ENCODE peak calls at places on chromosome 1, in seven cellular contexts. One of them, this sample, is unnamed.

GRCh38 chr1:200510228-200510623 is 100.4 kb upstream of the ZNF281 start:
- DNase-seq in T-helper 2 cell: no peak
- DNase-seq in GM03348: peak
- DNase-seq in stimulated activated CD4-positive, alpha-beta T cell treated with anti-CD3 and anti-CD28 coated beads, Interleukin-15, amount 100 ng/mL, for 1 hour: peak
- DNase-seq in GM23338: peak
- DNase-seq in dorsolateral prefrontal cortex: peak
- DNase-seq in anterior cingulate cortex: peak
- DNase-seq in this sample: peak

GRCh38 chr1:56509713-56510641 is 69.4 kb downstream of the PLPP3 start:
- DNase-seq in T-helper 2 cell: no peak
- DNase-seq in GM03348: no peak
- DNase-seq in stimulated activated CD4-positive, alpha-beta T cell treated with anti-CD3 and anti-CD28 coated beads, Interleukin-15, amount 100 ng/mL, for 1 hour: no peak
- DNase-seq in GM23338: peak
- DNase-seq in dorsolateral prefrontal cortex: no peak
- DNase-seq in anterior cingulate cortex: no peak
- DNase-seq in this sample: no peak

GRCh38 chr1:231036416-231036815 is 3.6 kb downstream of the FAM89A start:
- DNase-seq in T-helper 2 cell: no peak
- DNase-seq in GM03348: no peak
- DNase-seq in stimulated activated CD4-positive, alpha-beta T cell treated with anti-CD3 and anti-CD28 coated beads, Interleukin-15, amount 100 ng/mL, for 1 hour: no peak
- DNase-seq in GM23338: no peak
- DNase-seq in dorsolateral prefrontal cortex: no peak
- DNase-seq in anterior cingulate cortex: no peak
- DNase-seq in this sample: no peak

GRCh38 chr1:62884156-62884740 is 100.3 kb downstream of the ATG4C start:
- DNase-seq in T-helper 2 cell: no peak
- DNase-seq in GM03348: no peak
- DNase-seq in stimulated activated CD4-positive, alpha-beta T cell treated with anti-CD3 and anti-CD28 coated beads, Interleukin-15, amount 100 ng/mL, for 1 hour: no peak
- DNase-seq in GM23338: no peak
- DNase-seq in dorsolateral prefrontal cortex: no peak
- DNase-seq in anterior cingulate cortex: no peak
- DNase-seq in this sample: no peak

GRCh38 chr1:28756846-28757245 is 20.1 kb downstream of the YTHDF2 start:
- DNase-seq in T-helper 2 cell: no peak
- DNase-seq in GM03348: no peak
- DNase-seq in stimulated activated CD4-positive, alpha-beta T cell treated with anti-CD3 and anti-CD28 coated beads, Interleukin-15, amount 100 ng/mL, for 1 hour: no peak
- DNase-seq in GM23338: peak
- DNase-seq in dorsolateral prefrontal cortex: peak
- DNase-seq in anterior cingulate cortex: no peak
- DNase-seq in this sample: no peak

GRCh38 chr1:201262963-201263608 is 20.2 kb upstream of the PKP1 start:
- DNase-seq in T-helper 2 cell: no peak
- DNase-seq in GM03348: no peak
- DNase-seq in stimulated activated CD4-positive, alpha-beta T cell treated with anti-CD3 and anti-CD28 coated beads, Interleukin-15, amount 100 ng/mL, for 1 hour: no peak
- DNase-seq in GM23338: no peak
- DNase-seq in dorsolateral prefrontal cortex: no peak
- DNase-seq in anterior cingulate cortex: no peak
- DNase-seq in this sample: no peak

GRCh38 chr1:153389978-153390879 is 644 bp downstream of the S100A8 start:
- DNase-seq in T-helper 2 cell: no peak
- DNase-seq in GM03348: no peak
- DNase-seq in stimulated activated CD4-positive, alpha-beta T cell treated with anti-CD3 and anti-CD28 coated beads, Interleukin-15, amount 100 ng/mL, for 1 hour: no peak
- DNase-seq in GM23338: no peak
- DNase-seq in dorsolateral prefrontal cortex: no peak
- DNase-seq in anterior cingulate cortex: no peak
- DNase-seq in this sample: no peak

GRCh38 chr1:233143266-233143665 is 152.3 kb downstream of the PCNX2 start:
- DNase-seq in T-helper 2 cell: no peak
- DNase-seq in GM03348: no peak
- DNase-seq in stimulated activated CD4-positive, alpha-beta T cell treated with anti-CD3 and anti-CD28 coated beads, Interleukin-15, amount 100 ng/mL, for 1 hour: no peak
- DNase-seq in GM23338: no peak
- DNase-seq in dorsolateral prefrontal cortex: no peak
- DNase-seq in anterior cingulate cortex: no peak
- DNase-seq in this sample: no peak

GRCh38 chr1:19074902-19075721 is 118.6 kb upstream of the IFFO2 start:
- DNase-seq in T-helper 2 cell: no peak
- DNase-seq in GM03348: no peak
- DNase-seq in stimulated activated CD4-positive, alpha-beta T cell treated with anti-CD3 and anti-CD28 coated beads, Interleukin-15, amount 100 ng/mL, for 1 hour: no peak
- DNase-seq in GM23338: no peak
- DNase-seq in dorsolateral prefrontal cortex: no peak
- DNase-seq in anterior cingulate cortex: no peak
- DNase-seq in this sample: no peak

GRCh38 chr1:24443241-24443656 is 27.6 kb downstream of the NIPAL3 start:
- DNase-seq in T-helper 2 cell: no peak
- DNase-seq in GM03348: peak
- DNase-seq in stimulated activated CD4-positive, alpha-beta T cell treated with anti-CD3 and anti-CD28 coated beads, Interleukin-15, amount 100 ng/mL, for 1 hour: no peak
- DNase-seq in GM23338: peak
- DNase-seq in dorsolateral prefrontal cortex: no peak
- DNase-seq in anterior cingulate cortex: no peak
- DNase-seq in this sample: no peak

GRCh38 chr1:201675143-201675542 is 136.2 kb downstream of the NAV1 start:
- DNase-seq in T-helper 2 cell: no peak
- DNase-seq in GM03348: no peak
- DNase-seq in stimulated activated CD4-positive, alpha-beta T cell treated with anti-CD3 and anti-CD28 coated beads, Interleukin-15, amount 100 ng/mL, for 1 hour: no peak
- DNase-seq in GM23338: no peak
- DNase-seq in dorsolateral prefrontal cortex: no peak
- DNase-seq in anterior cingulate cortex: no peak
- DNase-seq in this sample: no peak

GRCh38 chr1:230495021-230495550 is 69.0 kb upstream of the PGBD5 start:
- DNase-seq in T-helper 2 cell: no peak
- DNase-seq in GM03348: no peak
- DNase-seq in stimulated activated CD4-positive, alpha-beta T cell treated with anti-CD3 and anti-CD28 coated beads, Interleukin-15, amount 100 ng/mL, for 1 hour: no peak
- DNase-seq in GM23338: no peak
- DNase-seq in dorsolateral prefrontal cortex: no peak
- DNase-seq in anterior cingulate cortex: no peak
- DNase-seq in this sample: no peak

GRCh38 chr1:53699981-53700380 is 39.0 kb downstream of the GLIS1 start:
- DNase-seq in T-helper 2 cell: no peak
- DNase-seq in GM03348: no peak
- DNase-seq in stimulated activated CD4-positive, alpha-beta T cell treated with anti-CD3 and anti-CD28 coated beads, Interleukin-15, amount 100 ng/mL, for 1 hour: no peak
- DNase-seq in GM23338: no peak
- DNase-seq in dorsolateral prefrontal cortex: no peak
- DNase-seq in anterior cingulate cortex: no peak
- DNase-seq in this sample: no peak

GRCh38 chr1:54883349-54884102 is 3.5 kb downstream of the DHCR24 start:
- DNase-seq in T-helper 2 cell: no peak
- DNase-seq in GM03348: peak
- DNase-seq in stimulated activated CD4-positive, alpha-beta T cell treated with anti-CD3 and anti-CD28 coated beads, Interleukin-15, amount 100 ng/mL, for 1 hour: no peak
- DNase-seq in GM23338: no peak
- DNase-seq in dorsolateral prefrontal cortex: no peak
- DNase-seq in anterior cingulate cortex: no peak
- DNase-seq in this sample: no peak

GRCh38 chr1:94025383-94026340 is 95.3 kb downstream of the ABCA4 start:
- DNase-seq in T-helper 2 cell: no peak
- DNase-seq in GM03348: peak
- DNase-seq in stimulated activated CD4-positive, alpha-beta T cell treated with anti-CD3 and anti-CD28 coated beads, Interleukin-15, amount 100 ng/mL, for 1 hour: no peak
- DNase-seq in GM23338: peak
- DNase-seq in dorsolateral prefrontal cortex: peak
- DNase-seq in anterior cingulate cortex: peak
- DNase-seq in this sample: no peak

GRCh38 chr1:55559111-55559510 is 343.9 kb upstream of the USP24 start:
- DNase-seq in T-helper 2 cell: no peak
- DNase-seq in GM03348: peak
- DNase-seq in stimulated activated CD4-positive, alpha-beta T cell treated with anti-CD3 and anti-CD28 coated beads, Interleukin-15, amount 100 ng/mL, for 1 hour: no peak
- DNase-seq in GM23338: no peak
- DNase-seq in dorsolateral prefrontal cortex: no peak
- DNase-seq in anterior cingulate cortex: no peak
- DNase-seq in this sample: no peak

GRCh38 chr1:153777648-153778047 is 2.4 kb downstream of the SLC27A3 start:
- DNase-seq in T-helper 2 cell: no peak
- DNase-seq in GM03348: no peak
- DNase-seq in stimulated activated CD4-positive, alpha-beta T cell treated with anti-CD3 and anti-CD28 coated beads, Interleukin-15, amount 100 ng/mL, for 1 hour: no peak
- DNase-seq in GM23338: no peak
- DNase-seq in dorsolateral prefrontal cortex: peak
- DNase-seq in anterior cingulate cortex: no peak
- DNase-seq in this sample: no peak

GRCh38 chr1:54326577-54327385 is 79.4 kb downstream of the SSBP3 start:
- DNase-seq in T-helper 2 cell: no peak
- DNase-seq in GM03348: no peak
- DNase-seq in stimulated activated CD4-positive, alpha-beta T cell treated with anti-CD3 and anti-CD28 coated beads, Interleukin-15, amount 100 ng/mL, for 1 hour: no peak
- DNase-seq in GM23338: no peak
- DNase-seq in dorsolateral prefrontal cortex: no peak
- DNase-seq in anterior cingulate cortex: no peak
- DNase-seq in this sample: no peak

GRCh38 chr1:6638226-6638625 is 13.6 kb downstream of the THAP3 start:
- DNase-seq in T-helper 2 cell: no peak
- DNase-seq in GM03348: peak
- DNase-seq in stimulated activated CD4-positive, alpha-beta T cell treated with anti-CD3 and anti-CD28 coated beads, Interleukin-15, amount 100 ng/mL, for 1 hour: no peak
- DNase-seq in GM23338: no peak
- DNase-seq in dorsolateral prefrontal cortex: peak
- DNase-seq in anterior cingulate cortex: peak
- DNase-seq in this sample: no peak

GRCh38 chr1:25671929-25672328 is 55.3 kb downstream of the MAN1C1 start:
- DNase-seq in T-helper 2 cell: no peak
- DNase-seq in GM03348: no peak
- DNase-seq in stimulated activated CD4-positive, alpha-beta T cell treated with anti-CD3 and anti-CD28 coated beads, Interleukin-15, amount 100 ng/mL, for 1 hour: no peak
- DNase-seq in GM23338: no peak
- DNase-seq in dorsolateral prefrontal cortex: no peak
- DNase-seq in anterior cingulate cortex: no peak
- DNase-seq in this sample: no peak

GRCh38 chr1:184590163-184590750 is 164.4 kb downstream of the EDEM3 start:
- DNase-seq in T-helper 2 cell: no peak
- DNase-seq in GM03348: no peak
- DNase-seq in stimulated activated CD4-positive, alpha-beta T cell treated with anti-CD3 and anti-CD28 coated beads, Interleukin-15, amount 100 ng/mL, for 1 hour: no peak
- DNase-seq in GM23338: no peak
- DNase-seq in dorsolateral prefrontal cortex: no peak
- DNase-seq in anterior cingulate cortex: no peak
- DNase-seq in this sample: no peak

GRCh38 chr1:17579951-17580939 is 40.7 kb downstream of the ARHGEF10L start:
- DNase-seq in T-helper 2 cell: no peak
- DNase-seq in GM03348: no peak
- DNase-seq in stimulated activated CD4-positive, alpha-beta T cell treated with anti-CD3 and anti-CD28 coated beads, Interleukin-15, amount 100 ng/mL, for 1 hour: no peak
- DNase-seq in GM23338: no peak
- DNase-seq in dorsolateral prefrontal cortex: no peak
- DNase-seq in anterior cingulate cortex: no peak
- DNase-seq in this sample: no peak

GRCh38 chr1:151535326-151536271 is 4.5 kb upstream of the TUFT1 start:
- DNase-seq in T-helper 2 cell: no peak
- DNase-seq in GM03348: no peak
- DNase-seq in stimulated activated CD4-positive, alpha-beta T cell treated with anti-CD3 and anti-CD28 coated beads, Interleukin-15, amount 100 ng/mL, for 1 hour: no peak
- DNase-seq in GM23338: no peak
- DNase-seq in dorsolateral prefrontal cortex: no peak
- DNase-seq in anterior cingulate cortex: no peak
- DNase-seq in this sample: no peak

GRCh38 chr1:110412576-110412975 is 5.1 kb upstream of the LAMTOR5 start:
- DNase-seq in T-helper 2 cell: peak
- DNase-seq in GM03348: peak
- DNase-seq in stimulated activated CD4-positive, alpha-beta T cell treated with anti-CD3 and anti-CD28 coated beads, Interleukin-15, amount 100 ng/mL, for 1 hour: peak
- DNase-seq in GM23338: peak
- DNase-seq in dorsolateral prefrontal cortex: peak
- DNase-seq in anterior cingulate cortex: no peak
- DNase-seq in this sample: peak